ENCODE peak calls at places on chromosomes 13 and 19, in five cellular contexts. X is progenitor cell of endocrine pancreas, E is body of pancreas, W is cardiac fibroblast, Y is heart right ventricle. A is an unnamed sample.

GRCh38 chr13:29386246-29386645 is 209.2 kb downstream of the SLC7A1 start:
- DNase-seq in W (no peak), E (no peak), Y (no peak), X (no peak), A (no peak)

GRCh38 chr13:23453132-23453531 is 19.6 kb upstream of the SACS start:
- DNase-seq in W (no peak), E (no peak), Y (no peak), X (no peak), A (no peak)

GRCh38 chr13:86856996-86857395 is 814.2 kb upstream of the SLITRK5 start:
- DNase-seq in Y (no peak), E (no peak), X (no peak), W (no peak), A (peak; percentile 13)

GRCh38 chr13:27012482-27013197 is 159.0 kb downstream of the USP12 start:
- DNase-seq in E (no peak), W (peak; percentile 70), X (no peak), Y (no peak), A (peak; percentile 34)

GRCh38 chr13:25141042-25141441 is 31.0 kb downstream of the AMER2 start:
- DNase-seq in Y (no peak), X (no peak), E (no peak), W (no peak), A (no peak)

GRCh38 chr13:45280751-45281634 is 60.0 kb downstream of the TPT1 start:
- DNase-seq in W (peak; percentile 82), X (no peak), E (peak; percentile 70), Y (peak; percentile 59), A (peak; percentile 54)

GRCh38 chr13:45674908-45675307 is 27.2 kb upstream of the CBY2 start:
- DNase-seq in W (peak; percentile 57), E (peak; percentile 20), X (no peak), Y (no peak), A (no peak)

GRCh38 chr19:33175886-33176669 is 18.1 kb upstream of the LRP3 start:
- DNase-seq in W (peak; percentile 50), Y (no peak), X (peak; percentile 23), E (no peak), A (no peak)

GRCh38 chr13:27280009-27280646 is 9.5 kb downstream of the RASL11A start:
- DNase-seq in W (no peak), X (no peak), Y (no peak), E (no peak), A (no peak)

GRCh38 chr13:86976521-86977324 is 694.4 kb upstream of the SLITRK5 start:
- DNase-seq in Y (no peak), X (no peak), W (no peak), E (no peak), A (no peak)

GRCh38 chr13:35518337-35518736 is 41.8 kb upstream of the MAB21L1 start:
- DNase-seq in Y (no peak), W (no peak), X (no peak), E (no peak), A (no peak)

GRCh38 chr13:30332516-30333165 is 25.3 kb upstream of the KATNAL1 start:
- DNase-seq in W (no peak), Y (no peak), X (no peak), E (no peak), A (no peak)

GRCh38 chr13:25977216-25977615 is 74.6 kb downstream of the SHISA2 start:
- DNase-seq in E (peak; percentile 19), W (no peak), Y (no peak), X (no peak), A (no peak)

GRCh38 chr13:99956473-99957349 is 14.9 kb downstream of the ZIC5 start:
- DNase-seq in W (no peak), Y (no peak), E (no peak), X (no peak), A (no peak)

GRCh38 chr19:10408511-10409291 is 5.4 kb upstream of the CDC37 start:
- DNase-seq in E (no peak), Y (no peak), X (no peak), W (no peak), A (no peak)

GRCh38 chr13:19818223-19818842 is 35.6 kb upstream of the PSPC1 start:
- DNase-seq in W (peak; percentile 43), X (peak; percentile 70), Y (peak; percentile 32), E (peak; percentile 47), A (no peak)

GRCh38 chr19:58091251-58091995 is 6.6 kb downstream of the ZSCAN18 start:
- DNase-seq in E (no peak), W (no peak), X (no peak), Y (no peak), A (no peak)

GRCh38 chr13:56528040-56528760 is 612.5 kb upstream of the PRR20A start:
- DNase-seq in W (no peak), E (no peak), X (no peak), Y (no peak), A (no peak)

GRCh38 chr13:99371956-99372355 is 64.8 kb upstream of the GPR183 start:
- DNase-seq in X (no peak), Y (no peak), W (no peak), E (no peak), A (no peak)

GRCh38 chr19:35740108-35740422 is 2.2 kb downstream of the IGFLR1 start:
- DNase-seq in W (no peak), Y (no peak), E (no peak), X (no peak), A (no peak)

GRCh38 chr13:46489586-46490023 is 63.4 kb upstream of the LRCH1 start:
- DNase-seq in E (no peak), X (no peak), W (peak; percentile 83), Y (no peak), A (peak; percentile 7)

GRCh38 chr19:53055117-53055516 is 10.6 kb downstream of the ERVV-2 start:
- DNase-seq in Y (no peak), X (no peak), W (no peak), E (no peak), A (no peak)

GRCh38 chr19:37907735-37908066 is 693 bp downstream of the SIPA1L3 start:
- DNase-seq in E (no peak), W (no peak), Y (no peak), X (no peak), A (no peak)

GRCh38 chr13:112616586-112617381 is 28.8 kb upstream of the TUBGCP3 start:
- DNase-seq in Y (no peak), W (peak; percentile 64), X (no peak), E (peak; percentile 49), A (no peak)
- TF ChIP-seq CTCF in Y (peak; percentile 66), W (peak; percentile 66), X (peak; percentile 70), E (peak; percentile 52), A (peak; percentile 71)

GRCh38 chr19:6270076-6270745 is 9.6 kb downstream of the MLLT1 start:
- DNase-seq in Y (no peak), E (no peak), W (no peak), X (no peak), A (no peak)

GRCh38 chr19:6272411-6272791 is 7.4 kb downstream of the MLLT1 start:
- DNase-seq in E (no peak), X (no peak), W (no peak), Y (no peak), A (no peak)

GRCh38 chr19:6271721-6272410 is 7.9 kb downstream of the MLLT1 start:
- DNase-seq in E (peak; percentile 81), W (peak; percentile 92), Y (peak; percentile 92), X (no peak), A (no peak)

GRCh38 chr19:6270822-6271221 is 9.0 kb downstream of the MLLT1 start:
- DNase-seq in E (no peak), X (no peak), W (no peak), Y (no peak), A (no peak)

GRCh38 chr19:6271251-6271650 is 8.5 kb downstream of the MLLT1 start:
- DNase-seq in W (peak; percentile 67), X (no peak), E (no peak), Y (no peak), A (no peak)
- TF ChIP-seq CTCF in W (peak; percentile 30), X (peak; percentile 18), E (no peak), Y (peak; percentile 23), A (peak; percentile 22)

GRCh38 chr19:3374369-3375112 is 8.2 kb downstream of the NFIC start:
- DNase-seq in W (peak; percentile 63), Y (peak; percentile 73), X (no peak), E (peak; percentile 95), A (no peak)
- TF ChIP-seq CTCF in W (no peak), Y (no peak), X (no peak), E (no peak), A (no peak)

GRCh38 chr19:40444181-40445005 is at the start of gene SERTAD3:
- DNase-seq in X (peak; percentile 97), Y (peak; percentile 97), E (peak; percentile 98), W (peak; percentile 97), A (peak; percentile 82)
- TF ChIP-seq CTCF in X (no peak), Y (peak; percentile 48), E (peak; percentile 26), W (peak; percentile 9), A (no peak)

GRCh38 chr19:17447704-17448189 is 721 bp downstream of the TMEM221 start:
- DNase-seq in E (no peak), Y (no peak), W (no peak), X (no peak), A (no peak)

GRCh38 chr19:17450264-17451075 is 2.0 kb upstream of the TMEM221 start:
- DNase-seq in W (no peak), E (no peak), Y (no peak), X (no peak), A (no peak)

GRCh38 chr19:17448190-17448967 is at the start of gene TMEM221:
- DNase-seq in X (peak; percentile 71), E (peak; percentile 50), W (peak; percentile 30), Y (peak; percentile 61), A (no peak)

GRCh38 chr19:17441241-17442135 is 7.0 kb downstream of the TMEM221 start:
- DNase-seq in E (no peak), X (no peak), Y (no peak), W (peak; percentile 47), A (no peak)

GRCh38 chr19:17445526-17446165 is 2.8 kb downstream of the TMEM221 start:
- DNase-seq in X (no peak), E (no peak), Y (no peak), W (no peak), A (no peak)
- TF ChIP-seq CTCF in X (no peak), E (no peak), Y (no peak), W (no peak), A (no peak)

GRCh38 chr19:47430041-47430802 is 10.9 kb upstream of the MEIS3 start:
- DNase-seq in Y (no peak), X (peak; percentile 43), E (peak; percentile 54), W (peak; percentile 64), A (no peak)
- TF ChIP-seq CTCF in Y (peak; percentile 21), X (peak; percentile 42), E (peak; percentile 27), W (no peak), A (peak; percentile 19)